ENCODE peak calls at places on chromosome 22, in nine cellular contexts. One of them, this sample, is unnamed.

GRCh38 chr22:29703595-29704195 is 16.1 kb upstream of the CABP7 start:
- DNase-seq in GM19239: no peak
- DNase-seq in glomerular endothelial cell: no peak
- DNase-seq in stimulated activated CD8-positive, alpha-beta memory T cell treated with anti-CD3 and anti-CD28 coated beads, Interleukin-15, amount 100 ng/mL, for 4 hours: no peak
- DNase-seq in spleen: no peak
- DNase-seq in AG08396: no peak
- DNase-seq in A549: no peak
- DNase-seq in Kasumi-1: no peak
- DNase-seq in NCI-H460: no peak
- DNase-seq in this sample: no peak

GRCh38 chr22:38953577-38954413 is 3.6 kb upstream of the APOBEC3A start:
- DNase-seq in AG08396: peak
- DNase-seq in GM19239: peak
- DNase-seq in stimulated activated CD8-positive, alpha-beta memory T cell treated with anti-CD3 and anti-CD28 coated beads, Interleukin-15, amount 100 ng/mL, for 4 hours: no peak
- DNase-seq in A549: peak
- DNase-seq in spleen: peak
- DNase-seq in glomerular endothelial cell: no peak
- DNase-seq in NCI-H460: no peak
- DNase-seq in Kasumi-1: no peak
- DNase-seq in this sample: peak

GRCh38 chr22:50684986-50685385 is 12.4 kb downstream of the SHANK3 start:
- DNase-seq in spleen: no peak
- DNase-seq in GM19239: no peak
- DNase-seq in AG08396: peak
- DNase-seq in Kasumi-1: no peak
- DNase-seq in A549: no peak
- DNase-seq in NCI-H460: no peak
- DNase-seq in stimulated activated CD8-positive, alpha-beta memory T cell treated with anti-CD3 and anti-CD28 coated beads, Interleukin-15, amount 100 ng/mL, for 4 hours: no peak
- DNase-seq in glomerular endothelial cell: no peak
- DNase-seq in this sample: no peak

GRCh38 chr22:32396255-32396654 is 15.8 kb downstream of the RTCB start:
- DNase-seq in AG08396: no peak
- DNase-seq in NCI-H460: no peak
- DNase-seq in A549: no peak
- DNase-seq in GM19239: no peak
- DNase-seq in stimulated activated CD8-positive, alpha-beta memory T cell treated with anti-CD3 and anti-CD28 coated beads, Interleukin-15, amount 100 ng/mL, for 4 hours: no peak
- DNase-seq in Kasumi-1: no peak
- DNase-seq in glomerular endothelial cell: no peak
- DNase-seq in spleen: no peak
- DNase-seq in this sample: no peak

GRCh38 chr22:20424553-20424936 is 13.1 kb downstream of the SCARF2 start:
- DNase-seq in stimulated activated CD8-positive, alpha-beta memory T cell treated with anti-CD3 and anti-CD28 coated beads, Interleukin-15, amount 100 ng/mL, for 4 hours: no peak
- DNase-seq in A549: no peak
- DNase-seq in GM19239: no peak
- DNase-seq in glomerular endothelial cell: no peak
- DNase-seq in Kasumi-1: no peak
- DNase-seq in AG08396: no peak
- DNase-seq in spleen: no peak
- DNase-seq in NCI-H460: no peak
- DNase-seq in this sample: no peak

GRCh38 chr22:43990044-43990443 is 34.1 kb upstream of the PARVB start:
- DNase-seq in spleen: no peak
- DNase-seq in A549: no peak
- DNase-seq in AG08396: no peak
- DNase-seq in stimulated activated CD8-positive, alpha-beta memory T cell treated with anti-CD3 and anti-CD28 coated beads, Interleukin-15, amount 100 ng/mL, for 4 hours: no peak
- DNase-seq in GM19239: no peak
- DNase-seq in NCI-H460: no peak
- DNase-seq in glomerular endothelial cell: no peak
- DNase-seq in Kasumi-1: no peak
- DNase-seq in this sample: no peak

GRCh38 chr22:28829358-28830181 is 29.2 kb upstream of the XBP1 start:
- DNase-seq in GM19239: peak
- DNase-seq in stimulated activated CD8-positive, alpha-beta memory T cell treated with anti-CD3 and anti-CD28 coated beads, Interleukin-15, amount 100 ng/mL, for 4 hours: peak
- DNase-seq in Kasumi-1: peak
- DNase-seq in AG08396: peak
- DNase-seq in spleen: peak
- DNase-seq in glomerular endothelial cell: peak
- DNase-seq in A549: peak
- DNase-seq in NCI-H460: peak
- DNase-seq in this sample: peak

GRCh38 chr22:32323513-32324164 is 34.0 kb upstream of the RFPL3 start:
- DNase-seq in glomerular endothelial cell: no peak
- DNase-seq in spleen: peak
- DNase-seq in stimulated activated CD8-positive, alpha-beta memory T cell treated with anti-CD3 and anti-CD28 coated beads, Interleukin-15, amount 100 ng/mL, for 4 hours: no peak
- DNase-seq in NCI-H460: no peak
- DNase-seq in AG08396: no peak
- DNase-seq in A549: no peak
- DNase-seq in Kasumi-1: no peak
- DNase-seq in GM19239: no peak
- DNase-seq in this sample: no peak

GRCh38 chr22:25972397-25972796 is 196.9 kb upstream of the SEZ6L start:
- DNase-seq in AG08396: no peak
- DNase-seq in GM19239: no peak
- DNase-seq in NCI-H460: no peak
- DNase-seq in spleen: no peak
- DNase-seq in glomerular endothelial cell: no peak
- DNase-seq in stimulated activated CD8-positive, alpha-beta memory T cell treated with anti-CD3 and anti-CD28 coated beads, Interleukin-15, amount 100 ng/mL, for 4 hours: no peak
- DNase-seq in Kasumi-1: no peak
- DNase-seq in A549: no peak
- DNase-seq in this sample: no peak

GRCh38 chr22:31321421-31321820 is 24.7 kb downstream of the PATZ1 start:
- DNase-seq in Kasumi-1: no peak
- DNase-seq in stimulated activated CD8-positive, alpha-beta memory T cell treated with anti-CD3 and anti-CD28 coated beads, Interleukin-15, amount 100 ng/mL, for 4 hours: no peak
- DNase-seq in NCI-H460: no peak
- DNase-seq in spleen: no peak
- DNase-seq in A549: no peak
- DNase-seq in AG08396: no peak
- DNase-seq in GM19239: no peak
- DNase-seq in glomerular endothelial cell: no peak
- DNase-seq in this sample: no peak

GRCh38 chr22:37336474-37337028 is 54.2 kb downstream of the CYTH4 start:
- DNase-seq in stimulated activated CD8-positive, alpha-beta memory T cell treated with anti-CD3 and anti-CD28 coated beads, Interleukin-15, amount 100 ng/mL, for 4 hours: no peak
- DNase-seq in A549: no peak
- DNase-seq in Kasumi-1: no peak
- DNase-seq in NCI-H460: no peak
- DNase-seq in GM19239: no peak
- DNase-seq in spleen: no peak
- DNase-seq in glomerular endothelial cell: no peak
- DNase-seq in AG08396: no peak
- DNase-seq in this sample: no peak

GRCh38 chr22:50527921-50528681 is 1.7 kb downstream of the TYMP start:
- DNase-seq in NCI-H460: no peak
- DNase-seq in GM19239: no peak
- DNase-seq in stimulated activated CD8-positive, alpha-beta memory T cell treated with anti-CD3 and anti-CD28 coated beads, Interleukin-15, amount 100 ng/mL, for 4 hours: no peak
- DNase-seq in spleen: no peak
- DNase-seq in A549: no peak
- DNase-seq in Kasumi-1: no peak
- DNase-seq in glomerular endothelial cell: no peak
- DNase-seq in AG08396: no peak
- DNase-seq in this sample: no peak

GRCh38 chr22:49775191-49776052 is 52.3 kb downstream of the BRD1 start:
- DNase-seq in glomerular endothelial cell: no peak
- DNase-seq in A549: no peak
- DNase-seq in Kasumi-1: no peak
- DNase-seq in spleen: no peak
- DNase-seq in NCI-H460: no peak
- DNase-seq in AG08396: no peak
- DNase-seq in GM19239: no peak
- DNase-seq in stimulated activated CD8-positive, alpha-beta memory T cell treated with anti-CD3 and anti-CD28 coated beads, Interleukin-15, amount 100 ng/mL, for 4 hours: no peak
- DNase-seq in this sample: no peak

GRCh38 chr22:28935713-28936112 is 52.3 kb downstream of the ZNRF3 start:
- DNase-seq in AG08396: no peak
- DNase-seq in NCI-H460: no peak
- DNase-seq in Kasumi-1: no peak
- DNase-seq in glomerular endothelial cell: no peak
- DNase-seq in stimulated activated CD8-positive, alpha-beta memory T cell treated with anti-CD3 and anti-CD28 coated beads, Interleukin-15, amount 100 ng/mL, for 4 hours: no peak
- DNase-seq in spleen: no peak
- DNase-seq in A549: no peak
- DNase-seq in GM19239: no peak
- DNase-seq in this sample: no peak

GRCh38 chr22:32327066-32327465 is 30.6 kb upstream of the RFPL3 start:
- DNase-seq in A549: no peak
- DNase-seq in spleen: no peak
- DNase-seq in glomerular endothelial cell: peak
- DNase-seq in GM19239: no peak
- DNase-seq in NCI-H460: no peak
- DNase-seq in stimulated activated CD8-positive, alpha-beta memory T cell treated with anti-CD3 and anti-CD28 coated beads, Interleukin-15, amount 100 ng/mL, for 4 hours: no peak
- DNase-seq in AG08396: no peak
- DNase-seq in Kasumi-1: no peak
- DNase-seq in this sample: no peak

GRCh38 chr22:49400866-49401598 is 426.6 kb downstream of the BRD1 start:
- DNase-seq in Kasumi-1: no peak
- DNase-seq in glomerular endothelial cell: no peak
- DNase-seq in GM19239: no peak
- DNase-seq in NCI-H460: no peak
- DNase-seq in AG08396: no peak
- DNase-seq in spleen: peak
- DNase-seq in A549: no peak
- DNase-seq in stimulated activated CD8-positive, alpha-beta memory T cell treated with anti-CD3 and anti-CD28 coated beads, Interleukin-15, amount 100 ng/mL, for 4 hours: no peak
- DNase-seq in this sample: no peak

GRCh38 chr22:17554814-17555213 is 8.5 kb upstream of the SLC25A18 start:
- DNase-seq in stimulated activated CD8-positive, alpha-beta memory T cell treated with anti-CD3 and anti-CD28 coated beads, Interleukin-15, amount 100 ng/mL, for 4 hours: no peak
- DNase-seq in glomerular endothelial cell: no peak
- DNase-seq in spleen: peak
- DNase-seq in GM19239: no peak
- DNase-seq in Kasumi-1: no peak
- DNase-seq in NCI-H460: no peak
- DNase-seq in AG08396: no peak
- DNase-seq in A549: no peak
- DNase-seq in this sample: no peak

GRCh38 chr22:33897621-33897910 is 22.7 kb downstream of the LARGE1 start:
- DNase-seq in NCI-H460: no peak
- DNase-seq in spleen: no peak
- DNase-seq in GM19239: no peak
- DNase-seq in A549: no peak
- DNase-seq in stimulated activated CD8-positive, alpha-beta memory T cell treated with anti-CD3 and anti-CD28 coated beads, Interleukin-15, amount 100 ng/mL, for 4 hours: no peak
- DNase-seq in AG08396: no peak
- DNase-seq in Kasumi-1: no peak
- DNase-seq in glomerular endothelial cell: no peak
- DNase-seq in this sample: no peak

GRCh38 chr22:16958475-16958874 is 49.5 kb downstream of the GAB4 start:
- DNase-seq in Kasumi-1: no peak
- DNase-seq in stimulated activated CD8-positive, alpha-beta memory T cell treated with anti-CD3 and anti-CD28 coated beads, Interleukin-15, amount 100 ng/mL, for 4 hours: no peak
- DNase-seq in GM19239: no peak
- DNase-seq in AG08396: no peak
- DNase-seq in NCI-H460: no peak
- DNase-seq in glomerular endothelial cell: no peak
- DNase-seq in spleen: no peak
- DNase-seq in A549: no peak
- DNase-seq in this sample: no peak

GRCh38 chr22:40466976-40467375 is 96.6 kb downstream of the SGSM3 start:
- DNase-seq in AG08396: no peak
- DNase-seq in Kasumi-1: no peak
- DNase-seq in GM19239: no peak
- DNase-seq in spleen: no peak
- DNase-seq in stimulated activated CD8-positive, alpha-beta memory T cell treated with anti-CD3 and anti-CD28 coated beads, Interleukin-15, amount 100 ng/mL, for 4 hours: no peak
- DNase-seq in glomerular endothelial cell: no peak
- DNase-seq in NCI-H460: no peak
- DNase-seq in A549: no peak
- DNase-seq in this sample: no peak

GRCh38 chr22:19745155-19746133 is 15.1 kb upstream of the TBX1 start:
- DNase-seq in stimulated activated CD8-positive, alpha-beta memory T cell treated with anti-CD3 and anti-CD28 coated beads, Interleukin-15, amount 100 ng/mL, for 4 hours: no peak
- DNase-seq in Kasumi-1: no peak
- DNase-seq in spleen: no peak
- DNase-seq in AG08396: no peak
- DNase-seq in glomerular endothelial cell: no peak
- DNase-seq in A549: no peak
- DNase-seq in GM19239: no peak
- DNase-seq in NCI-H460: no peak
- DNase-seq in this sample: no peak

GRCh38 chr22:44460287-44461082 is 37.5 kb downstream of the RTL6 start:
- DNase-seq in NCI-H460: no peak
- DNase-seq in stimulated activated CD8-positive, alpha-beta memory T cell treated with anti-CD3 and anti-CD28 coated beads, Interleukin-15, amount 100 ng/mL, for 4 hours: no peak
- DNase-seq in A549: no peak
- DNase-seq in Kasumi-1: no peak
- DNase-seq in AG08396: no peak
- DNase-seq in GM19239: no peak
- DNase-seq in spleen: peak
- DNase-seq in glomerular endothelial cell: no peak
- DNase-seq in this sample: no peak

GRCh38 chr22:36860821-36861659 is at the start of gene NCF4:
- DNase-seq in AG08396: no peak
- DNase-seq in spleen: peak
- DNase-seq in A549: no peak
- DNase-seq in NCI-H460: no peak
- DNase-seq in GM19239: peak
- DNase-seq in Kasumi-1: peak
- DNase-seq in stimulated activated CD8-positive, alpha-beta memory T cell treated with anti-CD3 and anti-CD28 coated beads, Interleukin-15, amount 100 ng/mL, for 4 hours: no peak
- DNase-seq in glomerular endothelial cell: no peak
- DNase-seq in this sample: no peak

GRCh38 chr22:18118345-18118915 is 7.8 kb downstream of the TUBA8 start:
- DNase-seq in NCI-H460: no peak
- DNase-seq in spleen: no peak
- DNase-seq in AG08396: no peak
- DNase-seq in stimulated activated CD8-positive, alpha-beta memory T cell treated with anti-CD3 and anti-CD28 coated beads, Interleukin-15, amount 100 ng/mL, for 4 hours: no peak
- DNase-seq in Kasumi-1: no peak
- DNase-seq in GM19239: no peak
- DNase-seq in A549: no peak
- DNase-seq in glomerular endothelial cell: no peak
- DNase-seq in this sample: no peak

GRCh38 chr22:38202437-38203089 is 769 bp downstream of the MAFF start:
- DNase-seq in A549: no peak
- DNase-seq in spleen: peak
- DNase-seq in glomerular endothelial cell: no peak
- DNase-seq in GM19239: no peak
- DNase-seq in NCI-H460: peak
- DNase-seq in stimulated activated CD8-positive, alpha-beta memory T cell treated with anti-CD3 and anti-CD28 coated beads, Interleukin-15, amount 100 ng/mL, for 4 hours: no peak
- DNase-seq in Kasumi-1: no peak
- DNase-seq in AG08396: peak
- DNase-seq in this sample: peak

GRCh38 chr22:36853407-36854099 is 7.3 kb upstream of the NCF4 start:
- DNase-seq in A549: peak
- DNase-seq in NCI-H460: peak
- DNase-seq in GM19239: peak
- DNase-seq in stimulated activated CD8-positive, alpha-beta memory T cell treated with anti-CD3 and anti-CD28 coated beads, Interleukin-15, amount 100 ng/mL, for 4 hours: peak
- DNase-seq in AG08396: peak
- DNase-seq in spleen: peak
- DNase-seq in glomerular endothelial cell: no peak
- DNase-seq in Kasumi-1: peak
- DNase-seq in this sample: no peak

This sample was measured in RWPE1.